ENCODE peak calls at places on chromosomes 5 and 9, in nine cellular contexts. H, T, R, B, F, E, J, Z and M are unnamed samples.

GRCh38 chr5:180688326-180689070 is 39.1 kb upstream of the FLT4 start:
- DNase-seq in E (no peak), Z (no peak), T (no peak), H (no peak), F (no peak), R (no peak), B (no peak), J (no peak), M (no peak)

GRCh38 chr5:176535101-176535654 is 2.0 kb downstream of the RNF44 start:
- DNase-seq in H (peak; percentile 38), F (peak; percentile 61), B (no peak), Z (no peak), R (no peak), T (no peak), E (no peak), J (peak; percentile 45), M (no peak)

GRCh38 chr5:60177596-60177995 is 284.1 kb upstream of the PDE4D start:
- DNase-seq in F (no peak), E (no peak), J (no peak), B (no peak), T (no peak), Z (no peak), R (no peak), H (no peak), M (no peak)

GRCh38 chr5:145847499-145848497 is 12.7 kb upstream of the PRELID2 start:
- DNase-seq in E (peak; percentile 60), R (no peak), B (no peak), H (no peak), Z (no peak), F (no peak), T (no peak), J (no peak), M (no peak)

GRCh38 chr9:134487066-134487710 is 154.4 kb upstream of the COL5A1 start:
- DNase-seq in F (no peak), H (no peak), Z (no peak), B (no peak), R (no peak), T (no peak), E (no peak), J (peak; percentile 13), M (no peak)

GRCh38 chr5:74630387-74631087 is 10.0 kb downstream of the ENC1 start:
- DNase-seq in F (no peak), H (peak; percentile 56), B (no peak), Z (no peak), R (no peak), T (no peak), J (peak; percentile 50), E (peak; percentile 81), M (peak; percentile 52)

GRCh38 chr9:127506814-127507750 is 55.8 kb downstream of the LRSAM1 start:
- DNase-seq in E (peak; percentile 61), R (no peak), J (no peak), F (no peak), H (no peak), T (no peak), B (no peak), Z (no peak), M (no peak)

GRCh38 chr5:60563696-60564324 is 136.2 kb downstream of the DEPDC1B start:
- DNase-seq in E (no peak), B (no peak), H (no peak), T (no peak), F (no peak), Z (no peak), J (no peak), R (no peak), M (no peak)

GRCh38 chr9:135611142-135611874 is 28.0 kb downstream of the GLT6D1 start:
- DNase-seq in T (no peak), H (no peak), J (no peak), Z (no peak), R (no peak), B (no peak), F (no peak), E (no peak), M (no peak)

GRCh38 chr9:126661521-126662251 is 48.0 kb downstream of the LMX1B start:
- DNase-seq in E (peak; percentile 18), Z (peak; percentile 27), F (no peak), B (no peak), H (peak; percentile 96), R (no peak), T (no peak), J (no peak), M (no peak)

GRCh38 chr9:92616199-92617129 is 53.5 kb downstream of the IPPK start:
- DNase-seq in J (no peak), F (no peak), T (no peak), Z (no peak), E (no peak), H (no peak), R (no peak), B (no peak), M (no peak)

GRCh38 chr9:112556497-112557085 is 70.0 kb downstream of the KIAA1958 start:
- DNase-seq in H (no peak), E (peak; percentile 9), J (no peak), F (no peak), R (no peak), B (no peak), T (no peak), Z (no peak), M (no peak)

GRCh38 chr9:130770679-130771442 is 64.2 kb upstream of the ABL1 start:
- DNase-seq in H (peak; percentile 75), E (peak; percentile 86), R (no peak), F (no peak), Z (peak; percentile 63), T (no peak), J (no peak), B (peak; percentile 48), M (no peak)

GRCh38 chr5:93581738-93582414 is 857 bp upstream of the NR2F1-AS1 start:
- DNase-seq in R (no peak), B (peak; percentile 72), E (peak; percentile 85), T (no peak), Z (no peak), H (peak; percentile 77), J (no peak), F (no peak), M (no peak)

GRCh38 chr5:122844136-122844915 is 1.1 kb upstream of the SNX24 start:
- DNase-seq in Z (no peak), F (no peak), H (peak; percentile 30), E (peak; percentile 12), R (no peak), J (no peak), T (no peak), B (no peak), M (no peak)

GRCh38 chr5:138271281-138271680 is 3.1 kb downstream of the GFRA3 start:
- DNase-seq in J (no peak), T (no peak), E (no peak), F (no peak), Z (no peak), R (no peak), H (no peak), B (no peak), M (no peak)

GRCh38 chr5:32903613-32904012 is 192.5 kb downstream of the NPR3 start:
- DNase-seq in R (no peak), Z (no peak), F (no peak), E (no peak), J (no peak), H (no peak), T (no peak), B (no peak), M (no peak)

GRCh38 chr5:86757824-86758223 is 140.1 kb downstream of the COX7C start:
- DNase-seq in F (no peak), Z (peak; percentile 63), J (no peak), H (no peak), E (peak; percentile 35), B (no peak), R (no peak), T (no peak), M (no peak)

GRCh38 chr5:17620627-17621026 is 10.4 kb downstream of the TAF11L12 start:
- DNase-seq in T (no peak), H (peak; percentile 40), B (no peak), J (no peak), Z (no peak), E (no peak), R (no peak), F (no peak), M (no peak)

GRCh38 chr5:171794470-171794869 is 8.9 kb downstream of the SMIM23 start:
- DNase-seq in F (no peak), J (no peak), T (no peak), R (no peak), Z (no peak), E (no peak), B (no peak), H (no peak), M (no peak)

GRCh38 chr5:74103131-74104023 is 477.4 kb downstream of the ARHGEF28 start:
- DNase-seq in T (no peak), R (no peak), E (no peak), Z (no peak), J (no peak), F (no peak), H (no peak), B (no peak), M (no peak)

GRCh38 chr5:26700759-26701384 is 337.5 kb downstream of the CDH9 start:
- DNase-seq in E (no peak), Z (peak; percentile 44), B (no peak), F (no peak), T (no peak), J (no peak), R (no peak), H (peak; percentile 60), M (no peak)

GRCh38 chr9:37746448-37747270 is 6.9 kb upstream of the TRMT10B start:
- DNase-seq in F (no peak), T (no peak), B (no peak), J (no peak), R (no peak), Z (no peak), H (peak; percentile 47), E (no peak), M (no peak)

GRCh38 chr5:178323541-178323865 is 90.9 kb upstream of the PHYKPL start:
- DNase-seq in F (no peak), B (no peak), E (no peak), R (no peak), H (no peak), Z (no peak), J (no peak), T (no peak), M (no peak)

GRCh38 chr9:85960688-85961093 is 19.7 kb downstream of the NAA35 start:
- DNase-seq in B (no peak), T (no peak), R (no peak), Z (no peak), H (no peak), F (no peak), E (peak; percentile 35), J (no peak), M (no peak)

GRCh38 chr9:84404095-84404686 is 63.6 kb upstream of the SLC28A3 start:
- DNase-seq in J (no peak), B (no peak), F (no peak), T (no peak), Z (no peak), H (peak; percentile 52), E (peak; percentile 30), R (no peak), M (no peak)

GRCh38 chr9:77210116-77210515 is 32.8 kb downstream of the VPS13A start:
- DNase-seq in F (no peak), R (no peak), B (no peak), Z (no peak), J (no peak), E (peak; percentile 14), T (no peak), H (peak; percentile 92), M (no peak)